ENCODE peak calls at places on chromosomes 1 and 21, in eight cellular contexts. S, D, P, X, R, K, Y and H are unnamed samples.
A peak's percentile ranks its signal among the peaks of the same experiment; 100 is the strongest.

GRCh38 chr1:29593601-29594382 is 357.5 kb downstream of the PTPRU start:
- DNase-seq in R (no peak), Y (no peak), K (no peak), D (no peak), S (no peak), P (no peak), X (no peak), H (no peak)

GRCh38 chr1:210938416-210938925 is 195.5 kb downstream of the KCNH1 start:
- DNase-seq in K (no peak), D (no peak), S (no peak), R (no peak), X (no peak), Y (no peak), P (no peak), H (no peak)

GRCh38 chr1:156692958-156693857 is 12.2 kb downstream of the CRABP2 start:
- DNase-seq in S (no peak), X (no peak), K (no peak), R (no peak), Y (no peak), P (peak; percentile 58), D (peak; percentile 84), H (peak; percentile 41)

GRCh38 chr1:203448521-203449061 is 27.0 kb upstream of the PRELP start:
- DNase-seq in Y (peak; percentile 73), D (no peak), R (peak; percentile 41), S (no peak), K (no peak), P (no peak), X (no peak), H (no peak)

GRCh38 chr1:65141394-65141793 is 6.6 kb upstream of the AK4 start:
- DNase-seq in D (no peak), R (no peak), X (no peak), P (peak; percentile 70), S (no peak), Y (no peak), K (no peak), H (no peak)

GRCh38 chr1:201192478-201192804 is 1.8 kb downstream of the IGFN1 start:
- DNase-seq in D (no peak), K (no peak), S (no peak), Y (no peak), R (no peak), X (no peak), P (no peak), H (no peak)

GRCh38 chr1:79726911-79727310 is 720.4 kb upstream of the ADGRL4 start:
- DNase-seq in K (no peak), R (no peak), X (no peak), Y (no peak), S (no peak), P (no peak), D (no peak), H (no peak)

GRCh38 chr1:238143038-238143437 is 252.3 kb upstream of the ZP4 start:
- DNase-seq in K (no peak), D (no peak), P (no peak), X (no peak), R (no peak), Y (no peak), S (no peak), H (no peak)

GRCh38 chr1:155007253-155007828 is 4.7 kb downstream of the ZBTB7B start:
- DNase-seq in Y (no peak), R (peak; percentile 75), D (no peak), X (peak; percentile 92), P (no peak), K (no peak), S (no peak), H (no peak)

GRCh38 chr1:162381383-162381782 is at the start of gene C1orf226:
- DNase-seq in S (no peak), X (no peak), K (no peak), P (peak; percentile 98), Y (no peak), R (no peak), D (no peak), H (no peak)

GRCh38 chr1:27026621-27027574 is 14.2 kb upstream of the TENT5B start:
- DNase-seq in K (no peak), S (no peak), Y (peak; percentile 74), D (peak; percentile 69), P (no peak), X (no peak), R (peak; percentile 37), H (no peak)

GRCh38 chr1:53519412-53519811 is 60.2 kb downstream of the DMRTB1 start:
- DNase-seq in P (no peak), X (no peak), D (peak; percentile 79), K (no peak), Y (peak; percentile 34), S (no peak), R (peak; percentile 37), H (no peak)

GRCh38 chr1:118744420-118744819 is 243.7 kb downstream of the TBX15 start:
- DNase-seq in K (no peak), D (no peak), R (no peak), P (no peak), X (no peak), Y (no peak), S (no peak), H (no peak)

GRCh38 chr1:211035821-211036380 is 98.0 kb downstream of the KCNH1 start:
- DNase-seq in Y (no peak), X (no peak), S (no peak), D (no peak), R (no peak), P (no peak), K (no peak), H (no peak)

GRCh38 chr21:45651921-45652320 is 8.4 kb downstream of the PCBP3 start:
- DNase-seq in R (no peak), S (no peak), K (no peak), D (no peak), P (no peak), Y (no peak), X (no peak), H (no peak)

GRCh38 chr1:205420938-205421337 is 918 bp downstream of the LEMD1 start:
- DNase-seq in K (no peak), D (no peak), P (no peak), R (no peak), S (no peak), Y (no peak), X (no peak), H (no peak)

GRCh38 chr1:162250004-162250730 is 126.5 kb downstream of the SPATA46 start:
- DNase-seq in S (no peak), X (no peak), D (no peak), P (no peak), K (no peak), R (no peak), Y (no peak), H (no peak)

GRCh38 chr1:933603-933940 is 9.8 kb downstream of the SAMD11 start:
- DNase-seq in Y (no peak), P (no peak), D (no peak), K (no peak), S (no peak), X (no peak), R (no peak), H (no peak)
- TF ChIP-seq CTCF in Y (no peak), P (no peak), D (no peak), K (no peak), S (no peak), X (no peak), R (no peak), H (no peak)

DNA sequence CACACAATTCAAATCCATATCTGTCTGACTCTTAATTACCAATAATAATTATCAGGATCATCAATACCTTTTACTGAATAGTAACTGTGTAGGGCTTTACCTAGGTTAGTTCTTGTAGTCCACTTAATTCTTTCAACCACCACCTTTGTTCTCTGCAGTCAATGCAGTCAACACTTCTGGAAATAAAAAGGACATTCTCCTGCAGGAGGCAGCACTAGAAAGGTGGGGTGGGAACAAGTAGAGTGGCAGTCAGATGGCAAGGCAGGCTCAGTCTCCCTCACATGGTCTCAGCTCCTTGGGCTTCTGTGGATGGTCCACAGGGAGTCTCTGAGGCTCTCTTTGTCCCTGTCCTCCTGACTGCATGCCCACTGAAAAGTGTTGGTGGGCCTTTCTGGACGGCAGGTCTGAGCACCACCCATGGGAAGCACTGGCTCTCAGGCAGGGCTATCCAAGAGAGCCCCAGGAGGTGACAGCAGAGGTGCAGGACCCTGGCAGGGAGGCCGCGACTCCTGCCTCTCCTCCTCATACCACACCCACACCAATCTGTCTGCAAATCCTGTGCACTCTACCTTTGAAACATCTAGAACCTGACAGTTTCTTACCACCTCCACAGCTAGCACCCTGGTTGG is 237.3 kb downstream of the FOXD2 start:
- DNase-seq in K (no peak), P (no peak), D (no peak), S (no peak), R (no peak), X (no peak), Y (peak; percentile 8), H (no peak)
- TF ChIP-seq CTCF in K (no peak), P (no peak), D (no peak), S (no peak), R (no peak), X (no peak), Y (no peak), H (no peak)

DNA sequence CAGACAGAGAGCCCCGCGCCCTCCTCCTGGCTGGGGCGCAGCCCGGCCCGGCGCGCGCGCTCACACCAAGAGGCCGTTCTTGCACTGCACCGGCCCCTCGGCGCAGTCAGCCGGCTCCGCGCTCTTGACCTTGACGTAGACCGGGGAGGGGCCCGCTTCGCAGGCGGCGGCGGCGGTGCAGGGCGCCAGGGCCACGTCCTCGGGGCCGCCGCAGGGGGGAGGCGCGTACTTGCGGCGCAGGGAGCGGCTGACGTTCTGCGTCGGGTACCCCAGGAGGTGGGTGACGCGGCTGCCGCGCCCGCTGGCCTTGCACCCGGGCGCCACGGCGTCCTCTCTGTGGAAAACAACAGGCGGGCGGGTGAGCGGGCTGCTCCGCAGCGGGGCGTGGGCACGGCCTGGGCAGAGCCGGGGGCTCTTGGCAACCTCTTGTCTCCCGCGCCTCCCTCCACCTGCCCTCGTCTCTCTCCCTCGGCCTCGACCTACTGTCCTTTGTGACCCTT is 7.7 kb downstream of the VSIG8 start:
- DNase-seq in X (peak; percentile 92), K (peak; percentile 71), S (peak; percentile 77), Y (peak; percentile 82), P (peak; percentile 85), R (peak; percentile 91), D (peak; percentile 91), H (peak; percentile 83)
- TF ChIP-seq CTCF in X (no peak), K (no peak), S (no peak), Y (no peak), P (no peak), R (peak; percentile 26), D (no peak), H (peak; percentile 11)

GRCh38 chr1:99326215-99326949 is 62.1 kb downstream of the PLPPR4 start:
- DNase-seq in K (no peak), P (peak; percentile 24), R (no peak), X (no peak), D (peak; percentile 20), S (no peak), Y (no peak), H (no peak)
- TF ChIP-seq CTCF in K (no peak), P (peak; percentile 49), R (peak; percentile 34), X (no peak), D (peak; percentile 25), S (no peak), Y (no peak), H (peak; percentile 17)

GRCh38 chr1:21939650-21940374 is 2.7 kb upstream of the HSPG2 start:
- DNase-seq in K (no peak), R (peak; percentile 88), P (peak; percentile 93), S (no peak), Y (peak; percentile 91), D (peak; percentile 79), X (peak; percentile 80), H (no peak)
- TF ChIP-seq CTCF in K (no peak), R (peak; percentile 57), P (peak; percentile 54), S (no peak), Y (peak; percentile 79), D (peak; percentile 50), X (no peak), H (no peak)